ENCODE peak calls at places on chromosomes 13 and 19, in five cellular contexts. I is psoas muscle, X is suprapubic skin, E is heart right ventricle, J is transverse colon. A is an unnamed sample.

GRCh38 chr13:99988469-99989375 is 7.1 kb downstream of the ZIC2 start:
- DNase-seq in E (no peak), X (no peak), J (no peak), I (no peak), A (no peak)

GRCh38 chr13:36880961-36881360 is 39.1 kb downstream of the SMAD9 start:
- DNase-seq in X (no peak), E (no peak), I (no peak), J (no peak), A (no peak)

GRCh38 chr13:93765811-93766210 is 539.2 kb downstream of the GPC6 start:
- DNase-seq in I (no peak), E (no peak), J (no peak), X (no peak), A (no peak)

GRCh38 chr19:6564393-6564792 is 26.6 kb downstream of the CD70 start:
- DNase-seq in X (no peak), I (no peak), J (no peak), E (no peak), A (no peak)

GRCh38 chr13:68048802-68049359 is 818.7 kb upstream of the PCDH9 start:
- DNase-seq in I (no peak), E (no peak), X (no peak), J (no peak), A (no peak)

GRCh38 chr13:32515246-32515645 is 23.3 kb downstream of the N4BP2L2 start:
- DNase-seq in X (no peak), E (no peak), I (no peak), J (no peak), A (no peak)

GRCh38 chr13:34435338-34435737 is 506.7 kb upstream of the NBEA start:
- DNase-seq in J (no peak), X (no peak), I (no peak), E (no peak), A (no peak)

GRCh38 chr13:43180036-43180660 is 156.8 kb downstream of the DNAJC15 start:
- DNase-seq in J (no peak), X (no peak), E (no peak), I (no peak), A (no peak)

GRCh38 chr19:12956446-12957388 is at the start of gene GADD45GIP1:
- DNase-seq in J (peak; percentile 84), I (peak; percentile 87), E (peak; percentile 84), X (peak; percentile 89), A (peak; percentile 82)

GRCh38 chr19:8155318-8155717 is 5.9 kb upstream of the FBN3 start:
- DNase-seq in E (no peak), J (no peak), X (no peak), I (no peak), A (no peak)

GRCh38 chr19:46351241-46352041 is 4.6 kb downstream of the PPP5C start:
- DNase-seq in X (peak; percentile 85), E (peak; percentile 48), I (peak; percentile 61), J (peak; percentile 54), A (no peak)

GRCh38 chr13:45055902-45056648 is 64.2 kb upstream of the GTF2F2 start:
- DNase-seq in J (peak; percentile 11), E (no peak), X (no peak), I (no peak), A (no peak)

GRCh38 chr19:39109641-39110040 is 15.9 kb upstream of the PAK4 start:
- DNase-seq in E (no peak), J (no peak), X (no peak), I (no peak), A (no peak)

GRCh38 chr19:1026189-1027019 is at the start of gene CNN2:
- DNase-seq in E (peak; percentile 82), J (peak; percentile 87), X (peak; percentile 92), I (peak; percentile 80), A (no peak)

GRCh38 chr13:95579303-95579702 is 26.8 kb downstream of the CLDN10 start:
- DNase-seq in I (no peak), J (no peak), E (no peak), X (no peak), A (no peak)

GRCh38 chr19:52943134-52943883 is 19.4 kb downstream of the ZNF816 start:
- DNase-seq in E (no peak), X (peak; percentile 59), J (no peak), I (no peak), A (no peak)

GRCh38 chr13:101346161-101346560 is 70.1 kb downstream of the NALCN start:
- DNase-seq in E (no peak), X (no peak), I (no peak), J (no peak), A (no peak)

GRCh38 chr19:17035842-17036424 is 9.3 kb upstream of the CPAMD8 start:
- DNase-seq in J (peak; percentile 26), E (no peak), X (no peak), I (no peak), A (no peak)

GRCh38 chr19:7743425-7743841 is 3.9 kb downstream of the CD209 start:
- DNase-seq in X (no peak), I (no peak), E (no peak), J (no peak), A (no peak)

GRCh38 chr19:14554382-14554812 is 17.5 kb downstream of the NDUFB7 start:
- DNase-seq in E (no peak), X (no peak), J (peak; percentile 30), I (no peak), A (no peak)

GRCh38 chr19:19750131-19750841 is 17.4 kb upstream of the ZNF14 start:
- DNase-seq in X (no peak), E (no peak), I (no peak), J (no peak), A (no peak)

GRCh38 chr19:17020823-17021222 is 5.8 kb downstream of the CPAMD8 start:
- DNase-seq in X (no peak), J (no peak), E (no peak), I (no peak), A (no peak)

GRCh38 chr19:49339364-49340068 is 4.3 kb downstream of the CD37 start:
- DNase-seq in I (peak; percentile 83), E (peak; percentile 88), X (peak; percentile 92), J (peak; percentile 84), A (no peak)
- H3K27ac ChIP-seq in I (peak overlapping the region; percentile 75), E (peak overlapping the region; percentile 0), X (peak overlapping the region; percentile 84), J (peak overlapping the region; percentile 72), A (no peak overlapping the region)

GRCh38 chr13:113366031-113366588 is 2.2 kb upstream of the GRTP1 start:
- DNase-seq in I (no peak), J (no peak), X (peak; percentile 71), E (no peak), A (no peak)

GRCh38 chr13:113365551-113365971 is 1.6 kb upstream of the GRTP1 start:
- DNase-seq in X (no peak), J (no peak), I (no peak), E (no peak), A (no peak)

GRCh38 chr13:113364371-113364932 is 522 bp upstream of the GRTP1 start:
- DNase-seq in I (peak; percentile 45), E (no peak), J (peak; percentile 17), X (peak; percentile 60), A (no peak)

GRCh38 chr13:113367020-113367560 is 3.2 kb upstream of the GRTP1 start:
- DNase-seq in E (no peak), J (no peak), X (no peak), I (no peak), A (no peak)

DNA sequence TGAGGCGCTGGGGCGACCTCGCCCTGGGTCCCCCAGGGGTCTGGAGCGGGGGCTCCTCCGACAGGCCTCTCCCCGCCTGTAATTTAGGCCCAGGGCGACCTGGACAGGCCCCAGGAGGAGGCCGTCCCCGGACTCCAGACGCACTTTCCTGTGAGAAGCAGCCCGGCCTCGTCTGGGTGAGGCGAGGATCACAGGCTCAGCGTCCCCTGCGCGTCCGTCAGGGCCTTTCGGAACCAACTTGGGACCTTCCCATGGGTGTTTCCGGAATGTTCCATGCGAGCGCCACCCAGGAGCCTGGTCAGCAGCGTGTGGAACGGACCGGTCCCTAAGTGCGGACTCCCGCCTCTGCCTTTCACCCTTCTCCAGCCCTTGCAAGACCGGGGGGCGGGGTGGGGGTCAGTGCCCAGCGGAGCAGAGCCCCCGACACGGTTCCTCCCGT is 1.0 kb upstream of the GRTP1 start:
- DNase-seq in I (no peak), X (peak; percentile 84), J (no peak), E (no peak), A (no peak)
- H3K4me3 ChIP-seq in I (peak overlapping the region; percentile 63), X (peak overlapping the region; percentile 84), J (peak overlapping the region; percentile 59), E (peak overlapping the region; percentile 35), A (no peak overlapping the region)

GRCh38 chr13:50130686-50131051 is 115.4 kb downstream of the KCNRG start:
- DNase-seq in E (no peak), X (no peak), J (peak; percentile 29), I (no peak), A (peak; percentile 69)
- H3K4me1 ChIP-seq in E (peaks cover 52% of the 10 kb centered on the region), X (peaks cover 53% of the 10 kb centered on the region), J (peaks cover 14% of the 10 kb centered on the region), I (peaks cover 14% of the 10 kb centered on the region), A (peaks cover 72% of the 10 kb centered on the region)

GRCh38 chr19:21603431-21604153 is 98.2 kb downstream of the ZNF429 start:
- DNase-seq in X (no peak), E (no peak), I (no peak), J (no peak), A (no peak)
- H3K27ac ChIP-seq in X (no peak overlapping the region), E (peak overlapping the region; percentile 85), I (peak overlapping the region; percentile 74), J (peak overlapping the region; percentile 77), A (no peak overlapping the region)

GRCh38 chr19:42113641-42114348 is 18.5 kb downstream of the POU2F2 start:
- DNase-seq in X (no peak), J (no peak), E (no peak), I (peak; percentile 61), A (peak; percentile 24)
- H3K4me3 ChIP-seq in X (no peak overlapping the region), J (no peak overlapping the region), E (no peak overlapping the region), I (no peak overlapping the region), A (no peak overlapping the region)

DNA sequence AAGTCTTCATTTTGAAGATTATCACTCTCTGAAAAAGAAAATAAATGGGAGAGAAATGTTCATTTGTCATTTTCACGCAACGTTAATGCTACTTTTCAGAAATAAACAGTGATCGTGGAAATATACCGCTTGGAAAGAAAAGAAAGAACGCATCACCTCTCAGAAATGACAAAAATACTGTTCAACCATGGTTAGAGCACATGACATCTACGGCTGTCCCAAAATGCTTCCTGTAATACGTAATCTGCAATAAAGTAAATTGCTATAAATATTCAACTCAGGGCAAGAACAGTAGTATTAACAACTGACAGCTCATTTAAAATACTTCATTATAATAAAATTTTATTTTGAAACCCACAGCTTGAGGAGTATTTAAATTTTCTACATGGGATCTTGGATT is 15.2 kb downstream of the LATS2 start:
- DNase-seq in I (no peak), E (no peak), J (no peak), X (no peak), A (no peak)
- H3K4me1 ChIP-seq in I (peaks cover 76% of the 10 kb centered on the region), E (peaks cover 90% of the 10 kb centered on the region), J (peaks cover 12% of the 10 kb centered on the region), X (peaks cover 22% of the 10 kb centered on the region), A (no peaks in the 10 kb centered on the region)

GRCh38 chr13:75482820-75483079 is 781 bp upstream of the TBC1D4 start:
- DNase-seq in X (no peak), J (no peak), I (no peak), E (no peak), A (no peak)

GRCh38 chr13:75482070-75482819 is at the start of gene TBC1D4:
- DNase-seq in I (peak; percentile 84), X (peak; percentile 89), J (peak; percentile 87), E (peak; percentile 83), A (peak; percentile 38)

GRCh38 chr13:75479102-75479501 is 2.9 kb downstream of the TBC1D4 start:
- DNase-seq in J (no peak), X (no peak), I (no peak), E (no peak), A (no peak)

GRCh38 chr13:75481176-75482069 is 546 bp downstream of the TBC1D4 start:
- DNase-seq in I (peak; percentile 45), X (no peak), E (peak; percentile 46), J (peak; percentile 24), A (peak; percentile 25)

GRCh38 chr13:75480691-75481175 is 1.2 kb downstream of the TBC1D4 start:
- DNase-seq in X (peak; percentile 84), I (peak; percentile 45), E (peak; percentile 59), J (peak; percentile 77), A (peak; percentile 16)
- H3K27ac ChIP-seq in X (peak overlapping the region; percentile 88), I (peak overlapping the region; percentile 96), E (peak overlapping the region; percentile 64), J (peak overlapping the region; percentile 90), A (no peak overlapping the region)